ENCODE peak calls at places on chromosomes 5 and 9, in six cellular contexts. B is neuronal stem cell, F is IMR-90, G is H9, Z is mesenchymal stem cell, P is mesendoderm. D is an unnamed sample.

GRCh38 chr5:45795458-45795857 is 99.3 kb upstream of the HCN1 start:
- DNase-seq in Z (no peak), F (no peak), B (no peak), P (peak), G (no peak), D (no peak)

GRCh38 chr9:6413365-6414263 is 615 bp downstream of the UHRF2 start:
- DNase-seq in Z (no peak), B (peak), G (peak), F (no peak), P (peak), D (peak)

GRCh38 chr5:66299463-66299862 is 155.4 kb downstream of the SREK1 start:
- DNase-seq in B (no peak), P (no peak), Z (no peak), F (no peak), G (no peak), D (no peak)

GRCh38 chr9:109780453-109781033 is 545 bp downstream of the PALM2AKAP2 start:
- DNase-seq in F (no peak), Z (peak), G (no peak), B (peak), P (peak), D (no peak)

GRCh38 chr5:74015716-74016115 is 389.7 kb downstream of the ARHGEF28 start:
- DNase-seq in F (no peak), G (no peak), B (no peak), P (no peak), Z (no peak), D (no peak)

GRCh38 chr9:4289411-4290380 is 10.2 kb downstream of the GLIS3 start:
- DNase-seq in F (peak), G (no peak), P (no peak), B (no peak), Z (peak), D (no peak)

GRCh38 chr5:131987251-131987650 is 24.2 kb downstream of the ACSL6 start:
- DNase-seq in Z (no peak), F (no peak), B (no peak), G (no peak), P (no peak), D (no peak)

GRCh38 chr9:89677696-89678393 is 73.0 kb downstream of the GADD45G start:
- DNase-seq in F (no peak), G (peak), P (no peak), Z (no peak), B (peak), D (peak)

GRCh38 chr5:172925336-172925948 is 33.8 kb upstream of the RPL26L1 start:
- DNase-seq in P (no peak), B (no peak), Z (no peak), F (no peak), G (no peak), D (no peak)

DNA sequence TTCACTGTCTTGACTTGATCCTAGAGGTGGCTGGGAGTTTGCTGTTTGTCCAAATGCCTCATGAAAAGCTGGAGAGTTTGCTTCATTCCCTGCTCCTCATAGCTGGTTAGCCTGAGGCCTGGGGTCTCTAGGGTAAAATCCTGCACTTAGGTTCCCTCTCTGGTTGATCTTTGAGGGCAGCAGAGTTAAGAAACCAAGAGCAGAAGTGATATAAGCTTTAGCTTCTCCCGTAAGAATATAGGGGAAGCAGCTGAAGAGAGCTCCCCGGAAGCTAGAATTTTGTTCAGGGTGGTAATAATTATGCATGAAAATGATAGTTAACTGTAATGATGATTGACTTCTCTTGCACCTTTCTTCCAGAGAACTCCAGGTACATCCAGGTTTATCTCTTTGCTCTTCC is 1.4 kb downstream of the FAM53C start:
- DNase-seq in P (peak), Z (no peak), G (no peak), B (no peak), F (no peak), D (no peak)
- H2BK15ac ChIP-seq in P (no peak), Z (no peak), G (no peak), B (no peak), F (no peak), D (peak)

GRCh38 chr9:133741716-133742115 is 3.6 kb upstream of the SARDH start:
- DNase-seq in P (no peak), G (no peak), Z (no peak), F (no peak), B (no peak), D (no peak)
- H3K27ac ChIP-seq in P (no peak), G (no peak), Z (no peak), F (no peak), B (no peak), D (no peak)

DNA sequence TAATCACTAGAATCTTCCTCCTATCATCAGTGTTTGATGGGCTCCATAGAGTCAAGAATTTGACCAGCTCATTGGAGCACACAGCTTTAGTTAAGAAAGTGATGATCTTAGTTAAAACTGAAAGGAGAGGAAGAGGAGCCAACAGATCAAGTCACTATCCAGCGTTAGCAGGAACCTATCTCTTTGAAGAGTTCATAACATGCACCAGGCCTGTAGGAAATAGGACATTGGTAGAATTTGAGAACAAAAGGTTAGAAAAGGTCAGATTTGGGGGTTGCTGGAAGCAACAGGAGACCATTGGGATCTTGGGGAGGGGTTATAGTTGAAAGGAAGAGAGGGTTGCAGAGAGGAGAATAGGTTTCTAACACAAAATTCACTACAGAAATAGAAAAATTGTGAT is 11.4 kb upstream of the ADRA1B start:
- DNase-seq in P (no peak), Z (no peak), F (no peak), G (no peak), B (no peak), D (no peak)
- H2BK15ac ChIP-seq in P (no peak), Z (no peak), F (peak), G (no peak), B (no peak), D (no peak)

GRCh38 chr9:32117291-32117690 is 267.2 kb upstream of the ACO1 start:
- DNase-seq in P (no peak), G (no peak), B (no peak), F (no peak), Z (no peak), D (no peak)
- H3K27ac ChIP-seq in P (no peak), G (no peak), B (no peak), F (no peak), Z (no peak), D (no peak)